ENCODE peak calls at places on chromosomes 4 and X, in eight cellular contexts. B, Q, D, G, K, C, P and M are unnamed samples.

GRCh38 chr4:6161921-6162464 is 38.4 kb downstream of the JAKMIP1 start:
- DNase-seq in B (no peak), Q (no peak), D (no peak), G (no peak), K (no peak), C (no peak), P (no peak), M (no peak)

GRCh38 chr4:39568805-39569204 is 41.6 kb upstream of the UGDH start:
- DNase-seq in B (no peak), Q (peak), D (no peak), G (no peak), K (no peak), C (no peak), P (no peak), M (no peak)

GRCh38 chr4:65392488-65392887 is 277.8 kb downstream of the EPHA5 start:
- DNase-seq in B (no peak), Q (no peak), D (no peak), G (no peak), K (no peak), C (no peak), P (no peak), M (no peak)

GRCh38 chr4:129379429-129379828 is 283.5 kb downstream of the C4orf33 start:
- DNase-seq in B (no peak), Q (no peak), D (no peak), G (no peak), K (no peak), C (no peak), P (no peak), M (no peak)

GRCh38 chr4:61182915-61183314 is 17.2 kb upstream of the ADGRL3 start:
- DNase-seq in B (no peak), Q (no peak), D (no peak), G (no peak), K (no peak), C (no peak), P (no peak), M (no peak)

GRCh38 chr4:120446051-120446567 is 379.5 kb upstream of the MAD2L1 start:
- DNase-seq in B (no peak), Q (no peak), D (no peak), G (no peak), K (no peak), C (no peak), P (no peak), M (no peak)

GRCh38 chr4:110867981-110868380 is 245.1 kb upstream of the PITX2 start:
- DNase-seq in B (no peak), Q (no peak), D (no peak), G (no peak), K (no peak), C (no peak), P (no peak), M (no peak)

GRCh38 chrX:132467029-132467428 is 21.8 kb downstream of the MBNL3 start:
- DNase-seq in B (no peak), Q (no peak), D (no peak), G (no peak), K (no peak), C (no peak), P (no peak), M (no peak)

GRCh38 chr4:101037938-101038413 is 309.4 kb downstream of the PPP3CA start:
- DNase-seq in B (no peak), Q (no peak), D (no peak), G (no peak), K (no peak), C (no peak), P (no peak), M (no peak)

GRCh38 chr4:1413687-1414479 is 7.6 kb upstream of the NKX1-1 start:
- DNase-seq in B (peak), Q (no peak), D (no peak), G (peak), K (no peak), C (peak), P (peak), M (no peak)

GRCh38 chr4:38681283-38682066 is 17.5 kb downstream of the KLF3 start:
- DNase-seq in B (no peak), Q (no peak), D (no peak), G (peak), K (no peak), C (no peak), P (no peak), M (no peak)

GRCh38 chrX:11244641-11245040 is 48.6 kb upstream of the AMELX start:
- DNase-seq in B (no peak), Q (no peak), D (no peak), G (peak), K (no peak), C (no peak), P (no peak), M (no peak)

GRCh38 chrX:1392376-1393130 is 640 bp upstream of the SLC25A6 start:
- DNase-seq in B (peak), Q (peak), D (no peak), G (peak), K (peak), C (no peak), P (peak), M (peak)
- TF ChIP-seq POLR2A in B (no peak), Q (peak), D (peak), G (no peak), K (peak), C (peak), P (peak), M (peak)

DNA sequence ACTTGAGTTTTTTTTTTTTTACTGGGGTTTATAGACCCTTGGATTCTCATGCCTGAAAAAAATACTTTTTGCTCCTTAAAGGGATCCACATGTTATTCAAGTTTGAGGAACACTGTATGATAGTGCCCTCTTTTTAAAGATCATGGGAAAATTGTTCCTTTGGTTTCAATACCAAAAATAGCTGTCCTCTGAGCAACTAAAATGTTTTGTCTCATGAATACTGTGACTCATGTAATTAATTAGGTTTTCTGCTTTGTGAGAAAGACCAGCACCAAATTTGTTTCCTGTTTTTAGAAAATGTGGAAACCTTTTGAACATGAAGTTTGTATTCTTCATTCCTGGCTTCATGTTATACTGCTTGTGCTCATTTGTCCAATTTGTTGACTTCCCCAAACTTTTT is 127.5 kb upstream of the SH3RF1 start:
- DNase-seq in B (no peak), Q (no peak), D (no peak), G (no peak), K (no peak), C (no peak), P (no peak), M (no peak)
- TF ChIP-seq POLR2AphosphoS5 in B (no peak), Q (no peak), D (no peak), G (peak), K (no peak), C (no peak), P (no peak), M (no peak)

DNA sequence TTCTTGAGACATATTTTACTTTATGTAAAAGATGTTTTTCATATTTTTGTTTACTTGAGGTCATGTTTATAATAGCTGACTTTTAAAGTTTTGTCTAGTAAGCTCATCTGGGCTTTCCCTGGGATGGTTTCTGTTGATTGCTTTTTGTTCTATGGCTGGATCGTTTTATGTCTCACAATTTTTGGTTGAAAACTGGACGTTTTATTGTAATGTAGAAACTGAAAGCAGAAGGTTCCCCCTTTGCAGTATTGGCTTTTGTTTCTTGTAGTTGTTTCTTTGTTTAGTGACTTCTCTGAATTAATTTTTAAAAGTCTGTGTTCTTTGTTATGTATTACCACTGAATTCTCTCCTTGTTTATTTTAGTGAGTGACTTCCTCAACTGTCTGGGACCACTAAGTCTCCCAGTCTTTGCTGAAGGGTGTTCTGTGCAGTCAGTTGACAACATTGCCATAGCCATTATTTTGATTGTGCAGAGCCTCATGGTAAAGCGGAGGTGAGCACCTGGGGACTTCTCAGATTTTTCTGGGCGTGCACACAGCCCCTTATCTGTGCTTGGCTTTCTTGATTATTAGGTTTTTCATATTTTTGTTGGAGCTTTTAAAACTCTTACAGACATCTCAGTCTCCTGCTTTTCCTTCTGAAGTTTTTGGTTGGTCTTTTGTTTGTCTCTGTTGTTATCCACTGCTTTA is 31.0 kb downstream of the KDM6A start:
- DNase-seq in B (no peak), Q (no peak), D (no peak), G (no peak), K (no peak), C (no peak), P (no peak), M (no peak)
- TF ChIP-seq POLR2A in B (no peak), Q (no peak), D (no peak), G (no peak), K (no peak), C (no peak), P (no peak), M (no peak)

GRCh38 chr4:161247831-161248230 is 916.0 kb downstream of the FSTL5 start:
- DNase-seq in B (no peak), Q (no peak), D (no peak), G (no peak), K (no peak), C (no peak), P (no peak), M (no peak)

GRCh38 chr4:161248880-161249279 is 914.9 kb downstream of the FSTL5 start:
- DNase-seq in B (no peak), Q (no peak), D (no peak), G (no peak), K (no peak), C (no peak), P (no peak), M (no peak)

GRCh38 chr4:161252520-161253141 is 911.2 kb downstream of the FSTL5 start:
- DNase-seq in B (no peak), Q (no peak), D (no peak), G (no peak), K (no peak), C (no peak), P (no peak), M (no peak)

GRCh38 chr4:161254375-161254774 is 909.4 kb downstream of the FSTL5 start:
- DNase-seq in B (no peak), Q (no peak), D (no peak), G (no peak), K (no peak), C (no peak), P (no peak), M (no peak)

DNA sequence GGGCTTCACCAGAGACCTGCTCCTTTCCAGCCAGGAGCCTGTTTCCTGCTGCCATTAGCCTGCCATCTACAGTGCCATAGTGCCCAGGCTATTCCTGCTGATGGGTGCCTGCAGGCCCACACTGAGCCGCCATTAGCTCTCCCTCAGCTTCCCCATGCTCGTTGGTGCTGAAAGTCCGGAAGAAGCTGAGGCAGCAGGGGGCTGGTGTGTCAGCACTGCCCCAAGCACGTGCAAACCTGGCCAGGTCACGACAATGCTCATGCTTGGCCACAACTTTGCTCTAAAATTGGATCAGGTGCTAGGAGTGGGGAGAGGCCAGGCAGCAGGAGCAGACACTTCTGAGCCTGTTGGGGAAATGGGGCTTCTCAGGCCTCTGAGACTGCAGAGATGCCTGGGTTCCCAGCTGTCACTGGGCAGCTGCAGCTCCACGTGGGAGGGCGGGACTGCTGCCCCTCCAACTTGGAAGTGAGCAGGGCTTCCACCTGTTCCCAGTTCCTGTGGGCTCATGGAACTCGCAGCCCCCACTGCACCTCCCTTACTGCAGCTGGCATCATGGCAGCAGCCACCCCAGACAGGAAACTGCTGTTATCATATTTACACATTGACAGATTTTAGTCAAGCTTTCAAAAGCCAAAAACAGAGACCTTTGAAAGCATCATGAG is 913.9 kb downstream of the FSTL5 start:
- DNase-seq in B (no peak), Q (no peak), D (no peak), G (no peak), K (no peak), C (no peak), P (no peak), M (no peak)
- TF ChIP-seq POLR2AphosphoS5 in B (no peak), Q (no peak), D (no peak), G (no peak), K (no peak), C (no peak), P (no peak), M (no peak)

GRCh38 chrX:130402211-130402684 is 461 bp downstream of the RBMX2 start:
- DNase-seq in B (no peak), Q (no peak), D (no peak), G (no peak), K (no peak), C (no peak), P (no peak), M (no peak)

GRCh38 chrX:130401415-130402210 is at the start of gene RBMX2:
- DNase-seq in B (peak), Q (peak), D (peak), G (peak), K (peak), C (peak), P (peak), M (peak)
- TF ChIP-seq POLR2A in B (no peak), Q (peak), D (no peak), G (peak), K (no peak), C (peak), P (peak), M (peak)

GRCh38 chrX:15749642-15750610 is 11.9 kb downstream of the CA5B start:
- DNase-seq in B (peak), Q (no peak), D (no peak), G (no peak), K (peak), C (no peak), P (no peak), M (peak)
- TF ChIP-seq POLR2AphosphoS5 in B (no peak), Q (no peak), D (no peak), G (no peak), K (no peak), C (no peak), P (no peak), M (no peak)

GRCh38 chr4:88527787-88528186 is 4.2 kb upstream of the PYURF start:
- DNase-seq in B (no peak), Q (no peak), D (no peak), G (no peak), K (no peak), C (no peak), P (no peak), M (no peak)

GRCh38 chr4:88518911-88519310 is 4.7 kb downstream of the PYURF start:
- DNase-seq in B (no peak), Q (no peak), D (no peak), G (no peak), K (no peak), C (no peak), P (no peak), M (no peak)

GRCh38 chr4:88526221-88526815 is 2.7 kb upstream of the PYURF start:
- DNase-seq in B (no peak), Q (no peak), D (no peak), G (no peak), K (no peak), C (no peak), P (no peak), M (no peak)

GRCh38 chr4:88522702-88523324 is 763 bp downstream of the PYURF start:
- DNase-seq in B (peak), Q (peak), D (peak), G (peak), K (peak), C (no peak), P (peak), M (peak)

DNA sequence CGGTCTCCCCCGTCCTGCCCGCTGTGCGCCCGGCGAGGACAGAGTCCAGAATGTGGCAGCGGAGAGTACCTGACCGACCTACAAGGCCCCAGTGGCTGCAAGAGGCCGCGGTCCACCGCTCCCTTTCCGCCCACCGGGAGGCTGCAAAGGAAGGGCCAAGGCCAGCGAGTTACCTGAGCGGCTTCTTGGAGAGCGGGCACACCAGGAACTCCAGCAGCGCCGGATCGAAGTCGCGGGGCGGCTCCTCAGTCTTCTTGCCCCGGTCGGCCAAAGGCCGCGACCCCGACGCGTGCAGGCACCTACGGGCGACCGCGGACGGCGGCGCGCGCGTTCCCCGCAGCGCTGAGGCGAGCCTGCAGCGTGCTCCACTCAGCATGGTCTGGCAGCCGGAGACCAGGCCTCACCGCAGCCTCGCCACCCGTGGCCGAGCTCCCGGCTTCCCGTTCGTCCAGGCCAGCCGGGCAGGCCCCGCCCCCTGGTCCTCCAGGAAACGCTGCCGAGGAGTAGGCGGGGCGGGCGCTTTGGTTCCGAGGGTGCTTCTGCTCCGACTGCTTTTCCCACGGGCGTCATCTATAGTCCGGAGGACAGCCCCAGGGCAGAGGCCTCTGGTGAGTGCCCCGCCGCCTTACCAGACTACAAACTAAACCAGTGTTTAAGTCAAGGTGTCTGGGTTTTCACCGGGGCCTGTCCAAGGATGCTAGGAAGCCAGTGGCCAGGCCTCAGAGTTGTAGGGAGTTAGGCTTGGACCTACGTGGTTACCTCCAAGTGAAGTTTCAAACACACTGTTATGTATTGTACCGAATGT is at the start of gene PYURF:
- DNase-seq in B (peak), Q (peak), D (peak), G (peak), K (peak), C (peak), P (peak), M (peak)
- TF ChIP-seq POLR2A in B (peak), Q (peak), D (peak), G (peak), K (peak), C (peak), P (peak), M (peak)